ENCODE peak calls at places on chromosome 11, in five cellular contexts. One of them, this sample, is unnamed. For H3K9me3, the result is how much of the 10 kb centered on the place peaks cover.

GRCh38 chr11:65355013-65355775 is 643 bp downstream of the TIGD3 start:
- DNase-seq in left ventricle myocardium inferior: peak
- DNase-seq in tibial nerve: no peak
- DNase-seq in PC-9: peak
- DNase-seq in HCT116: no peak
- DNase-seq in this sample: no peak

GRCh38 chr11:64224891-64225607 is 937 bp downstream of the TRPT1 start:
- DNase-seq in left ventricle myocardium inferior: no peak
- DNase-seq in tibial nerve: no peak
- DNase-seq in PC-9: no peak
- DNase-seq in HCT116: no peak
- DNase-seq in this sample: no peak

GRCh38 chr11:94134651-94135512 is 6.2 kb downstream of the PANX1 start:
- DNase-seq in left ventricle myocardium inferior: peak
- DNase-seq in tibial nerve: peak
- DNase-seq in PC-9: peak
- DNase-seq in HCT116: no peak
- DNase-seq in this sample: peak

GRCh38 chr11:22903782-22904181 is 43.5 kb upstream of the CCDC179 start:
- DNase-seq in left ventricle myocardium inferior: no peak
- DNase-seq in tibial nerve: no peak
- DNase-seq in PC-9: no peak
- DNase-seq in HCT116: no peak
- DNase-seq in this sample: no peak

GRCh38 chr11:116707250-116707649 is 65.5 kb downstream of the BUD13 start:
- DNase-seq in left ventricle myocardium inferior: no peak
- DNase-seq in tibial nerve: no peak
- DNase-seq in PC-9: peak
- DNase-seq in HCT116: no peak
- DNase-seq in this sample: no peak

GRCh38 chr11:284081-285020 is 4.6 kb upstream of the PGGHG start:
- DNase-seq in left ventricle myocardium inferior: no peak
- DNase-seq in tibial nerve: no peak
- DNase-seq in PC-9: no peak
- DNase-seq in HCT116: no peak
- DNase-seq in this sample: peak

GRCh38 chr11:91970604-91971003 is 254.0 kb upstream of the FAT3 start:
- DNase-seq in left ventricle myocardium inferior: no peak
- DNase-seq in tibial nerve: no peak
- DNase-seq in PC-9: no peak
- DNase-seq in HCT116: no peak
- DNase-seq in this sample: no peak

GRCh38 chr11:127044535-127044934 is 44.0 kb upstream of the KIRREL3 start:
- DNase-seq in left ventricle myocardium inferior: no peak
- DNase-seq in tibial nerve: no peak
- DNase-seq in PC-9: no peak
- DNase-seq in HCT116: no peak
- DNase-seq in this sample: no peak

GRCh38 chr11:77100166-77101042 is 2.2 kb upstream of the OMP start:
- DNase-seq in left ventricle myocardium inferior: peak
- DNase-seq in tibial nerve: no peak
- DNase-seq in PC-9: no peak
- DNase-seq in HCT116: no peak
- DNase-seq in this sample: no peak

GRCh38 chr11:117232911-117233409 is 489 bp downstream of the RNF214 start:
- DNase-seq in left ventricle myocardium inferior: no peak
- DNase-seq in tibial nerve: no peak
- DNase-seq in PC-9: no peak
- DNase-seq in HCT116: no peak
- DNase-seq in this sample: no peak

GRCh38 chr11:120863359-120863758 is 160.5 kb upstream of the TBCEL start:
- DNase-seq in left ventricle myocardium inferior: no peak
- DNase-seq in tibial nerve: no peak
- DNase-seq in PC-9: no peak
- DNase-seq in HCT116: no peak
- DNase-seq in this sample: no peak

GRCh38 chr11:126072141-126072741 is 9.6 kb upstream of the CDON start:
- DNase-seq in left ventricle myocardium inferior: no peak
- DNase-seq in tibial nerve: no peak
- DNase-seq in PC-9: no peak
- DNase-seq in HCT116: no peak
- DNase-seq in this sample: no peak

GRCh38 chr11:70557742-70558485 is 159.6 kb downstream of the CTTN start:
- DNase-seq in left ventricle myocardium inferior: no peak
- DNase-seq in tibial nerve: no peak
- DNase-seq in PC-9: no peak
- DNase-seq in HCT116: no peak
- DNase-seq in this sample: no peak

GRCh38 chr11:64306876-64307622 is 1.7 kb downstream of the ESRRA start:
- DNase-seq in left ventricle myocardium inferior: no peak
- DNase-seq in tibial nerve: no peak
- DNase-seq in PC-9: no peak
- DNase-seq in HCT116: no peak
- DNase-seq in this sample: no peak

GRCh38 chr11:76321820-76322524 is 59.0 kb downstream of the THAP12 start:
- DNase-seq in left ventricle myocardium inferior: no peak
- DNase-seq in tibial nerve: no peak
- DNase-seq in PC-9: no peak
- DNase-seq in HCT116: no peak
- DNase-seq in this sample: no peak

GRCh38 chr11:65555693-65556231 is 2.4 kb downstream of the LTBP3 start:
- DNase-seq in left ventricle myocardium inferior: peak
- DNase-seq in tibial nerve: no peak
- DNase-seq in PC-9: peak
- DNase-seq in HCT116: peak
- DNase-seq in this sample: peak

GRCh38 chr11:104538313-104538712 is 359.9 kb downstream of the CASP12 start:
- DNase-seq in left ventricle myocardium inferior: no peak
- DNase-seq in tibial nerve: no peak
- DNase-seq in PC-9: no peak
- DNase-seq in HCT116: no peak
- DNase-seq in this sample: no peak

GRCh38 chr11:34907934-34908593 is 8.1 kb downstream of the APIP start:
- DNase-seq in left ventricle myocardium inferior: no peak
- DNase-seq in tibial nerve: no peak
- DNase-seq in PC-9: no peak
- DNase-seq in HCT116: no peak
- DNase-seq in this sample: no peak

GRCh38 chr11:130164221-130164570 is 4.6 kb downstream of the ST14 start:
- DNase-seq in left ventricle myocardium inferior: no peak
- DNase-seq in tibial nerve: no peak
- DNase-seq in PC-9: no peak
- DNase-seq in HCT116: no peak
- DNase-seq in this sample: no peak

GRCh38 chr11:130162733-130163132 is 3.2 kb downstream of the ST14 start:
- DNase-seq in left ventricle myocardium inferior: no peak
- DNase-seq in tibial nerve: no peak
- DNase-seq in PC-9: no peak
- DNase-seq in HCT116: no peak
- DNase-seq in this sample: no peak

GRCh38 chr11:130161441-130161840 is 1.9 kb downstream of the ST14 start:
- DNase-seq in left ventricle myocardium inferior: no peak
- DNase-seq in tibial nerve: no peak
- DNase-seq in PC-9: no peak
- DNase-seq in HCT116: no peak
- DNase-seq in this sample: no peak

GRCh38 chr11:130165601-130166456 is 6.2 kb downstream of the ST14 start:
- DNase-seq in left ventricle myocardium inferior: no peak
- DNase-seq in tibial nerve: no peak
- DNase-seq in PC-9: no peak
- DNase-seq in HCT116: no peak
- DNase-seq in this sample: peak

GRCh38 chr11:130163346-130164220 is 4.0 kb downstream of the ST14 start:
- DNase-seq in left ventricle myocardium inferior: no peak
- DNase-seq in tibial nerve: no peak
- DNase-seq in PC-9: peak
- DNase-seq in HCT116: no peak
- DNase-seq in this sample: peak
- TF ChIP-seq CTCF in left ventricle myocardium inferior: no peak
- TF ChIP-seq CTCF in tibial nerve: no peak
- TF ChIP-seq CTCF in PC-9: no peak
- TF ChIP-seq CTCF in HCT116: peak
- TF ChIP-seq CTCF in this sample: no peak

GRCh38 chr11:123559418-123559817 is 95.0 kb downstream of the SCN3B start:
- DNase-seq in left ventricle myocardium inferior: no peak
- DNase-seq in tibial nerve: no peak
- DNase-seq in PC-9: no peak
- DNase-seq in HCT116: no peak
- DNase-seq in this sample: no peak
- H3K4me3 ChIP-seq in left ventricle myocardium inferior: peak
- H3K4me3 ChIP-seq in tibial nerve: peak
- H3K4me3 ChIP-seq in PC-9: no peak
- H3K4me3 ChIP-seq in HCT116: no peak
- H3K4me3 ChIP-seq in this sample: peak

DNA sequence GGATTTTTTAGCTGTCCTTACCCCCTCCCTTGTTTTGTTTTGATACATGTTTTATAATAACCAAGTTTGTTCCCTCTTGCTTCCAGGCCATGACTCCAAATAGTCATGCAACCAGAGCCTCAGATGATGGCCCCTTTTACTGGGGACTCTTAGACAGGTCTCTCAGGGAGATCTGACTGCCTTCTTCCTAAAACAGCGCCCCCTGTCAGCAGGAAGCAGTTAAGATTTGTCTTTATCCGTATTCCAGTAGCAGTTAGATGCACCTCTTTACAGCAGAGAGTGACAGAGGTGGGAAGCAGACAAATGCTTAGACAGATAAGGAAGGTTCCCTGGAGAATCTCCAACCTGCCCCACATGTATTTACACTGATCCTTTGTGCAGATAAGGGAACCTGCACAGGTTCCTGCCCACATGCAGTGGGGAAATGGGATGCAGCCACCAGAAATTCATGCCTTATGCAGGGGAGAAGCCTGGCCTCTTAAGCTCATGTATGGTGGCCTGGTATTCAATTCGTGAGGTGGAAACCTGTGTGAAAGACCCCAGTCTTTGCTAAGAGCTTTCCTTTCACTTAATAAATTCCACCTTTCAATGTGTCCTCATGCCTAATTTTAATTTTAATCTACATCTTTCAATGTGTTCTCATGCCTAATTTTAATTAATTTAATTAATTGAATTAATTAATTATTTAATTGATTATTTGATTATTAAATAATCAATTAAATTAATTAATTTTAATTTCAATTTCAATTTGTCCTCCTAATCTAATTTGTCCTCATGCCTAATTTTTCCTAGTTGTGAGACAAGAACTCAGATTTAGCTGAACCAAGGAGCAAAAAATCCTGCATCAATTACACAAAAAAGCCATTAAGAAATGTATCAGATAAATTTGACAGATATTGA is 11.5 kb upstream of the GLYAT start:
- DNase-seq in left ventricle myocardium inferior: no peak
- DNase-seq in tibial nerve: no peak
- DNase-seq in PC-9: no peak
- DNase-seq in HCT116: no peak
- DNase-seq in this sample: no peak
- H3K9me3 ChIP-seq in left ventricle myocardium inferior: half or more
- H3K9me3 ChIP-seq in tibial nerve: under half
- H3K9me3 ChIP-seq in PC-9: under half
- H3K9me3 ChIP-seq in HCT116: under half
- H3K9me3 ChIP-seq in this sample: under half

GRCh38 chr11:54558919-54559318 is 44.9 kb downstream of the OR4C46 start:
- DNase-seq in left ventricle myocardium inferior: no peak
- DNase-seq in tibial nerve: no peak
- DNase-seq in PC-9: no peak
- DNase-seq in HCT116: no peak
- DNase-seq in this sample: no peak
- TF ChIP-seq CTCF in left ventricle myocardium inferior: no peak
- TF ChIP-seq CTCF in tibial nerve: no peak
- TF ChIP-seq CTCF in PC-9: peak
- TF ChIP-seq CTCF in HCT116: peak
- TF ChIP-seq CTCF in this sample: no peak

DNA sequence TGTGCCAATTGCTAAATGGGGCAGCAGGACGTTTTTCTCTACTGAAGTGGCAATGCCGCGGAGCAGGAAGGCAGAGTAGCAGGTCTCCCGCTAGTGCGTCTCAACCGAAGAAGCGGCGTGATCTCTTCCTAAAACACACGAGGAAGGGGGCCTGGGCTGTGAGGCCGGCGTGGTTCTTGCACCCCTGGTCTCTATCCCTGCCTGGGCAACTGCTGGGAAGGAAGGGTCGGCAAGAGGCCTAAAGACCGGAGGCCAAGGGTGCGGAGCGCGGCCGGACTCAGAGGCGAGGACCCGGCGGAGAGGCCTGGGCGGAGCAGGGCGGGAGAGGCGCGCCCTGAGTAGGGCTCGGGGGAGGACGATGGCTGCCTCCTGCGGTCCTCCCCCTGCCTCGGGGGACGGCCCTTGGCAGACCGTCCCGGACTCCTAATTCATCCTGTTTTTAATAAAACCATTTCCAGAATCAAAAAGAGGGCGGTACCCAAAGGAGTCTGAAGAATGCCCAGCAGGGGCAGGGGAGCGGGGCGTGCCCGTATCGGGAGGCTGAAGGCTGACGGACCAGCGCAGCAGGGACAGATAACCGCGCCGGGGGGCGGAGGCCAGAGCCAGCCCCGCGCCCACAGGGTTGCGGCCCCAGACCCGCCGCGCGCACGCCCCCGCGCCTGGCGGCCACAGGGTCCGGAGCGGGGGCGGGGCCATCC is 559 bp upstream of the APLP2 start:
- DNase-seq in left ventricle myocardium inferior: peak
- DNase-seq in tibial nerve: peak
- DNase-seq in PC-9: no peak
- DNase-seq in HCT116: peak
- DNase-seq in this sample: peak
- H3K4me3 ChIP-seq in left ventricle myocardium inferior: peak
- H3K4me3 ChIP-seq in tibial nerve: peak
- H3K4me3 ChIP-seq in PC-9: peak
- H3K4me3 ChIP-seq in HCT116: peak
- H3K4me3 ChIP-seq in this sample: peak

DNA sequence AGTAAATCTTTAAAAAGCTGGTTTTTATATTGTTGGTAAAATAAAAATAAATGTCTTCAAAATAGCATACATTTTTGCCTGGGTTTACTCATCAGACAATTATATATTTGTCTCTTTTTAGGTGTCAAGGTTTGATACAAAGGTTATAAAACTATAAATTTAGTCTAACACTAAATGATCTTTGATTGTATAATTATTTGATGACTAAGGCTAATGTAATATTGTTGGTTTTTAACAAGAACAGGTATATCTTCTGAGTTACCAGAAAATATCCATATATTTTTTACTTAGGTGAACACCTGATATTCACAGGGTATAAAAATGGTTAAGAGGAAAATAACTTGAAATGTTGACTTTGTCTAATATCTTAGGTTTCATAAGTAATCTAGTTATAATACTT is 104.3 kb downstream of the KIF18A start:
- DNase-seq in left ventricle myocardium inferior: no peak
- DNase-seq in tibial nerve: no peak
- DNase-seq in PC-9: no peak
- DNase-seq in HCT116: no peak
- DNase-seq in this sample: no peak
- H3K9me3 ChIP-seq in left ventricle myocardium inferior: half or more
- H3K9me3 ChIP-seq in tibial nerve: under half
- H3K9me3 ChIP-seq in PC-9: under half
- H3K9me3 ChIP-seq in HCT116: under half
- H3K9me3 ChIP-seq in this sample: under half

This sample was measured in tibial artery.